ENCODE peak calls at places on chromosomes 16 and 17, in four cellular contexts. P is activated CD4-positive, CD25-positive, alpha-beta regulatory T cell treated with anti-CD3 and anti-CD28 coated beads, Interleukin-2, amount 50 U/mL, for 16 hours; W is left colon; J is stimulated activated CD4-positive, alpha-beta T cell treated with anti-CD3 and anti-CD28 coated beads, Interleukin-4, amount 100 ng/mL, for 48 hours. O is an unnamed sample.

GRCh38 chr17:73667184-73667959 is 23.1 kb upstream of the SDK2 start:
- DNase-seq in P (no peak), W (no peak), J (no peak), O (peak)

GRCh38 chr16:11914759-11915643 is 755 bp downstream of the GSPT1 start:
- DNase-seq in P (peak), W (peak), J (peak), O (peak)

GRCh38 chr16:471353-472198 is 46.1 kb downstream of the RAB11FIP3 start:
- DNase-seq in P (no peak), W (no peak), J (no peak), O (no peak)

GRCh38 chr17:50207792-50208567 is 6.5 kb upstream of the COL1A1 start:
- DNase-seq in P (no peak), W (peak), J (no peak), O (no peak)

GRCh38 chr16:68267612-68268405 is 3.5 kb downstream of the SLC7A6 start:
- DNase-seq in P (no peak), W (peak), J (no peak), O (no peak)

GRCh38 chr17:45371414-45372324 is 54.8 kb upstream of the MAP3K14 start:
- DNase-seq in P (no peak), W (peak), J (peak), O (peak)

GRCh38 chr17:62792122-62792800 is 15.9 kb downstream of the MARCHF10 start:
- DNase-seq in P (no peak), W (no peak), J (no peak), O (no peak)

GRCh38 chr17:32264823-32265191 is 825 bp upstream of the RHBDL3 start:
- DNase-seq in P (no peak), W (no peak), J (no peak), O (no peak)

GRCh38 chr17:41907633-41908539 is 10.9 kb downstream of the ACLY start:
- DNase-seq in P (no peak), W (no peak), J (no peak), O (no peak)

GRCh38 chr17:41812176-41813038 is at the start of gene FKBP10:
- DNase-seq in P (no peak), W (peak), J (no peak), O (no peak)

GRCh38 chr17:55584055-55584685 is 72.9 kb upstream of the SMIM36 start:
- DNase-seq in P (no peak), W (no peak), J (no peak), O (no peak)

GRCh38 chr16:58001781-58002410 is 689 bp downstream of the USB1 start:
- DNase-seq in P (no peak), W (no peak), J (no peak), O (no peak)

GRCh38 chr17:81258292-81258691 is 19.2 kb downstream of the NDUFAF8 start:
- DNase-seq in P (no peak), W (no peak), J (no peak), O (no peak)

GRCh38 chr16:24980077-24980793 is 34.9 kb downstream of the ARHGAP17 start:
- DNase-seq in P (no peak), W (no peak), J (peak), O (no peak)

O was measured in lung.